ENCODE peak calls at places on chromosomes 4 and X, in six cellular contexts. One of them, this sample, is unnamed.

GRCh38 chr4:52376107-52376704 is 282.9 kb downstream of the USP46 start:
- DNase-seq in activated CD8-positive, alpha-beta memory T cell treated with anti-CD3 and anti-CD28 coated beads, Interleukin-2, amount 50 U/mL, for 4 hours: no peak
- DNase-seq in head of caudate nucleus: no peak
- DNase-seq in non-pigmented ciliary epithelial cell: peak; percentile 10
- DNase-seq in glomerular endothelial cell: peak; percentile 37
- DNase-seq in activated CD4-positive, alpha-beta T cell treated with anti-CD3 and anti-CD28 coated beads, Interleukin-2, amount 50 U/mL, for 4 hours: no peak
- DNase-seq in this sample: no peak

GRCh38 chr4:108946237-108946636 is 183.4 kb upstream of the ETNPPL start:
- DNase-seq in non-pigmented ciliary epithelial cell: no peak
- DNase-seq in activated CD8-positive, alpha-beta memory T cell treated with anti-CD3 and anti-CD28 coated beads, Interleukin-2, amount 50 U/mL, for 4 hours: no peak
- DNase-seq in head of caudate nucleus: no peak
- DNase-seq in activated CD4-positive, alpha-beta T cell treated with anti-CD3 and anti-CD28 coated beads, Interleukin-2, amount 50 U/mL, for 4 hours: no peak
- DNase-seq in glomerular endothelial cell: no peak
- DNase-seq in this sample: no peak

GRCh38 chrX:43703211-43703791 is 47.2 kb downstream of the MAOA start:
- DNase-seq in glomerular endothelial cell: no peak
- DNase-seq in non-pigmented ciliary epithelial cell: peak; percentile 40
- DNase-seq in activated CD8-positive, alpha-beta memory T cell treated with anti-CD3 and anti-CD28 coated beads, Interleukin-2, amount 50 U/mL, for 4 hours: no peak
- DNase-seq in head of caudate nucleus: no peak
- DNase-seq in activated CD4-positive, alpha-beta T cell treated with anti-CD3 and anti-CD28 coated beads, Interleukin-2, amount 50 U/mL, for 4 hours: no peak
- DNase-seq in this sample: no peak

GRCh38 chr4:7466904-7467303 is 32.2 kb upstream of the PSAPL1 start:
- DNase-seq in glomerular endothelial cell: no peak
- DNase-seq in activated CD4-positive, alpha-beta T cell treated with anti-CD3 and anti-CD28 coated beads, Interleukin-2, amount 50 U/mL, for 4 hours: no peak
- DNase-seq in head of caudate nucleus: peak; percentile 86
- DNase-seq in non-pigmented ciliary epithelial cell: no peak
- DNase-seq in activated CD8-positive, alpha-beta memory T cell treated with anti-CD3 and anti-CD28 coated beads, Interleukin-2, amount 50 U/mL, for 4 hours: no peak
- DNase-seq in this sample: no peak

GRCh38 chr4:176824645-176825366 is 32.1 kb upstream of the VEGFC start:
- DNase-seq in activated CD4-positive, alpha-beta T cell treated with anti-CD3 and anti-CD28 coated beads, Interleukin-2, amount 50 U/mL, for 4 hours: no peak
- DNase-seq in activated CD8-positive, alpha-beta memory T cell treated with anti-CD3 and anti-CD28 coated beads, Interleukin-2, amount 50 U/mL, for 4 hours: no peak
- DNase-seq in glomerular endothelial cell: no peak
- DNase-seq in non-pigmented ciliary epithelial cell: no peak
- DNase-seq in head of caudate nucleus: no peak
- DNase-seq in this sample: no peak

GRCh38 chrX:30735839-30736238 is 82.6 kb downstream of the GK start:
- DNase-seq in activated CD4-positive, alpha-beta T cell treated with anti-CD3 and anti-CD28 coated beads, Interleukin-2, amount 50 U/mL, for 4 hours: peak; percentile 65
- DNase-seq in activated CD8-positive, alpha-beta memory T cell treated with anti-CD3 and anti-CD28 coated beads, Interleukin-2, amount 50 U/mL, for 4 hours: peak; percentile 65
- DNase-seq in head of caudate nucleus: peak; percentile 16
- DNase-seq in glomerular endothelial cell: peak; percentile 31
- DNase-seq in non-pigmented ciliary epithelial cell: peak; percentile 8
- DNase-seq in this sample: peak; percentile 36

GRCh38 chr4:174580597-174580996 is 58.3 kb upstream of the HPGD start:
- DNase-seq in non-pigmented ciliary epithelial cell: no peak
- DNase-seq in head of caudate nucleus: no peak
- DNase-seq in glomerular endothelial cell: no peak
- DNase-seq in activated CD8-positive, alpha-beta memory T cell treated with anti-CD3 and anti-CD28 coated beads, Interleukin-2, amount 50 U/mL, for 4 hours: no peak
- DNase-seq in activated CD4-positive, alpha-beta T cell treated with anti-CD3 and anti-CD28 coated beads, Interleukin-2, amount 50 U/mL, for 4 hours: no peak
- DNase-seq in this sample: no peak

GRCh38 chr4:142264961-142265360 is 581.1 kb downstream of the INPP4B start:
- DNase-seq in head of caudate nucleus: no peak
- DNase-seq in activated CD4-positive, alpha-beta T cell treated with anti-CD3 and anti-CD28 coated beads, Interleukin-2, amount 50 U/mL, for 4 hours: no peak
- DNase-seq in glomerular endothelial cell: no peak
- DNase-seq in non-pigmented ciliary epithelial cell: no peak
- DNase-seq in activated CD8-positive, alpha-beta memory T cell treated with anti-CD3 and anti-CD28 coated beads, Interleukin-2, amount 50 U/mL, for 4 hours: no peak
- DNase-seq in this sample: no peak

GRCh38 chrX:110363241-110363640 is 4.6 kb downstream of the RTL9 start:
- DNase-seq in activated CD4-positive, alpha-beta T cell treated with anti-CD3 and anti-CD28 coated beads, Interleukin-2, amount 50 U/mL, for 4 hours: no peak
- DNase-seq in non-pigmented ciliary epithelial cell: no peak
- DNase-seq in activated CD8-positive, alpha-beta memory T cell treated with anti-CD3 and anti-CD28 coated beads, Interleukin-2, amount 50 U/mL, for 4 hours: no peak
- DNase-seq in glomerular endothelial cell: no peak
- DNase-seq in head of caudate nucleus: no peak
- DNase-seq in this sample: no peak

GRCh38 chr4:129323630-129324029 is 227.7 kb downstream of the C4orf33 start:
- DNase-seq in non-pigmented ciliary epithelial cell: no peak
- DNase-seq in glomerular endothelial cell: no peak
- DNase-seq in head of caudate nucleus: no peak
- DNase-seq in activated CD4-positive, alpha-beta T cell treated with anti-CD3 and anti-CD28 coated beads, Interleukin-2, amount 50 U/mL, for 4 hours: no peak
- DNase-seq in activated CD8-positive, alpha-beta memory T cell treated with anti-CD3 and anti-CD28 coated beads, Interleukin-2, amount 50 U/mL, for 4 hours: no peak
- DNase-seq in this sample: no peak

GRCh38 chrX:13081385-13082285 is 37.2 kb upstream of the FAM9C start:
- DNase-seq in non-pigmented ciliary epithelial cell: no peak
- DNase-seq in head of caudate nucleus: no peak
- DNase-seq in activated CD4-positive, alpha-beta T cell treated with anti-CD3 and anti-CD28 coated beads, Interleukin-2, amount 50 U/mL, for 4 hours: no peak
- DNase-seq in glomerular endothelial cell: no peak
- DNase-seq in activated CD8-positive, alpha-beta memory T cell treated with anti-CD3 and anti-CD28 coated beads, Interleukin-2, amount 50 U/mL, for 4 hours: no peak
- DNase-seq in this sample: no peak

GRCh38 chrX:317424-318067 is 1.1 kb downstream of the GTPBP6 start:
- DNase-seq in non-pigmented ciliary epithelial cell: no peak
- DNase-seq in activated CD8-positive, alpha-beta memory T cell treated with anti-CD3 and anti-CD28 coated beads, Interleukin-2, amount 50 U/mL, for 4 hours: no peak
- DNase-seq in glomerular endothelial cell: peak; percentile 20
- DNase-seq in head of caudate nucleus: no peak
- DNase-seq in activated CD4-positive, alpha-beta T cell treated with anti-CD3 and anti-CD28 coated beads, Interleukin-2, amount 50 U/mL, for 4 hours: no peak
- DNase-seq in this sample: no peak

GRCh38 chrX:41002021-41002420 is 83.2 kb upstream of the USP9X start:
- DNase-seq in glomerular endothelial cell: no peak
- DNase-seq in head of caudate nucleus: no peak
- DNase-seq in activated CD4-positive, alpha-beta T cell treated with anti-CD3 and anti-CD28 coated beads, Interleukin-2, amount 50 U/mL, for 4 hours: no peak
- DNase-seq in non-pigmented ciliary epithelial cell: no peak
- DNase-seq in activated CD8-positive, alpha-beta memory T cell treated with anti-CD3 and anti-CD28 coated beads, Interleukin-2, amount 50 U/mL, for 4 hours: no peak
- DNase-seq in this sample: no peak

GRCh38 chrX:45758738-45759397 is 558.2 kb upstream of the DIPK2B start:
- DNase-seq in non-pigmented ciliary epithelial cell: no peak
- DNase-seq in activated CD4-positive, alpha-beta T cell treated with anti-CD3 and anti-CD28 coated beads, Interleukin-2, amount 50 U/mL, for 4 hours: no peak
- DNase-seq in glomerular endothelial cell: no peak
- DNase-seq in head of caudate nucleus: no peak
- DNase-seq in activated CD8-positive, alpha-beta memory T cell treated with anti-CD3 and anti-CD28 coated beads, Interleukin-2, amount 50 U/mL, for 4 hours: no peak
- DNase-seq in this sample: no peak

GRCh38 chr4:10529891-10530786 is 72.9 kb upstream of the ZNF518B start:
- DNase-seq in head of caudate nucleus: no peak
- DNase-seq in activated CD8-positive, alpha-beta memory T cell treated with anti-CD3 and anti-CD28 coated beads, Interleukin-2, amount 50 U/mL, for 4 hours: no peak
- DNase-seq in glomerular endothelial cell: peak; percentile 95
- DNase-seq in non-pigmented ciliary epithelial cell: no peak
- DNase-seq in activated CD4-positive, alpha-beta T cell treated with anti-CD3 and anti-CD28 coated beads, Interleukin-2, amount 50 U/mL, for 4 hours: no peak
- DNase-seq in this sample: no peak

GRCh38 chrX:68163446-68163845 is 269.8 kb downstream of the OPHN1 start:
- DNase-seq in activated CD8-positive, alpha-beta memory T cell treated with anti-CD3 and anti-CD28 coated beads, Interleukin-2, amount 50 U/mL, for 4 hours: no peak
- DNase-seq in glomerular endothelial cell: peak; percentile 69
- DNase-seq in head of caudate nucleus: no peak
- DNase-seq in activated CD4-positive, alpha-beta T cell treated with anti-CD3 and anti-CD28 coated beads, Interleukin-2, amount 50 U/mL, for 4 hours: no peak
- DNase-seq in non-pigmented ciliary epithelial cell: no peak
- DNase-seq in this sample: no peak

GRCh38 chrX:103831803-103832544 is at the start of gene RAB9B:
- DNase-seq in non-pigmented ciliary epithelial cell: no peak
- DNase-seq in activated CD4-positive, alpha-beta T cell treated with anti-CD3 and anti-CD28 coated beads, Interleukin-2, amount 50 U/mL, for 4 hours: peak; percentile 50
- DNase-seq in activated CD8-positive, alpha-beta memory T cell treated with anti-CD3 and anti-CD28 coated beads, Interleukin-2, amount 50 U/mL, for 4 hours: peak; percentile 68
- DNase-seq in glomerular endothelial cell: no peak
- DNase-seq in head of caudate nucleus: peak; percentile 79
- DNase-seq in this sample: peak; percentile 56

GRCh38 chrX:10900585-10901289 is 210.4 kb upstream of the HCCS start:
- DNase-seq in activated CD4-positive, alpha-beta T cell treated with anti-CD3 and anti-CD28 coated beads, Interleukin-2, amount 50 U/mL, for 4 hours: no peak
- DNase-seq in activated CD8-positive, alpha-beta memory T cell treated with anti-CD3 and anti-CD28 coated beads, Interleukin-2, amount 50 U/mL, for 4 hours: no peak
- DNase-seq in non-pigmented ciliary epithelial cell: no peak
- DNase-seq in glomerular endothelial cell: no peak
- DNase-seq in head of caudate nucleus: no peak
- DNase-seq in this sample: no peak

This sample was measured in tibial artery.